ENCODE peak calls at places on chromosomes 11 and 22, in eight cellular contexts. H is brain microvascular endothelial cell, M is gastrocnemius medialis, E is cardiac muscle cell, Q is hepatocyte, K is HCT116, T is adrenal gland, O is upper lobe of right lung. N is an unnamed sample.

GRCh38 chr11:46387919-46388618 is 3.5 kb downstream of the CHRM4 start:
- DNase-seq in E (peak; percentile 45), H (no peak), O (no peak), K (no peak), T (no peak), M (no peak), Q (no peak), N (no peak)

GRCh38 chr11:94754819-94755218 is 13.3 kb upstream of the AMOTL1 start:
- DNase-seq in Q (no peak), O (no peak), E (no peak), T (no peak), H (no peak), K (no peak), M (no peak), N (no peak)

GRCh38 chr11:94866936-94867795 is 99.0 kb downstream of the AMOTL1 start:
- DNase-seq in H (no peak), E (no peak), K (no peak), M (no peak), Q (no peak), O (no peak), T (no peak), N (no peak)

GRCh38 chr11:11998091-11998781 is 10.2 kb downstream of the DKK3 start:
- DNase-seq in M (no peak), O (no peak), T (peak; percentile 53), K (no peak), E (peak; percentile 86), Q (no peak), H (peak; percentile 83), N (no peak)

GRCh38 chr11:129280027-129280811 is 88.1 kb upstream of the ARHGAP32 start:
- DNase-seq in M (no peak), O (no peak), E (peak; percentile 40), Q (no peak), K (no peak), T (peak; percentile 22), H (no peak), N (no peak)

GRCh38 chr11:112662554-112662953 is 298.7 kb upstream of the NCAM1 start:
- DNase-seq in T (no peak), E (no peak), O (no peak), K (no peak), Q (no peak), M (no peak), H (no peak), N (no peak)

GRCh38 chr11:37972691-37973090 is 1374.7 kb upstream of the RAG2 start:
- DNase-seq in E (peak; percentile 82), M (no peak), O (no peak), H (no peak), Q (no peak), T (no peak), K (no peak), N (no peak)

GRCh38 chr11:17805873-17806272 is 71.3 kb downstream of the KCNC1 start:
- DNase-seq in E (no peak), T (no peak), M (peak; percentile 24), Q (no peak), H (no peak), K (no peak), O (no peak), N (no peak)

GRCh38 chr11:130671801-130672700 is 223.6 kb downstream of the ADAMTS15 start:
- DNase-seq in T (no peak), K (no peak), M (peak; percentile 16), Q (peak; percentile 88), H (peak; percentile 88), O (no peak), E (peak; percentile 91), N (peak; percentile 2)

GRCh38 chr11:2134022-2135010 is 4.9 kb downstream of the IGF2 start:
- DNase-seq in Q (no peak), O (no peak), T (no peak), M (no peak), K (no peak), E (no peak), H (no peak), N (no peak)

GRCh38 chr11:110704210-110704864 is 7.9 kb downstream of the ARHGAP20 start:
- DNase-seq in H (no peak), Q (no peak), K (no peak), E (no peak), T (no peak), O (no peak), M (no peak), N (no peak)
- H3K27ac ChIP-seq in H (no peak overlapping the region), Q (no peak overlapping the region), K (no peak overlapping the region), E (no peak overlapping the region), T (no peak overlapping the region), O (no peak overlapping the region), M (peak overlapping the region; percentile 30), N (no peak overlapping the region)

GRCh38 chr22:25405854-25406509 is 158.5 kb upstream of the GRK3 start:
- DNase-seq in H (no peak), K (no peak), Q (no peak), O (peak; percentile 26), E (no peak), M (no peak), T (no peak), N (no peak)
- H3K27ac ChIP-seq in H (no peak overlapping the region), K (peak overlapping the region; percentile 73), Q (peak overlapping the region; percentile 93), O (peak overlapping the region; percentile 84), E (no peak overlapping the region), M (peak overlapping the region; percentile 68), T (peak overlapping the region; percentile 94), N (no peak overlapping the region)

GRCh38 chr11:89667001-89667400 is 43.1 kb upstream of the TRIM77 start:
- DNase-seq in H (no peak), T (no peak), O (no peak), Q (no peak), K (no peak), E (no peak), M (no peak), N (no peak)
- H3K27ac ChIP-seq in H (no peak overlapping the region), T (no peak overlapping the region), O (no peak overlapping the region), Q (no peak overlapping the region), K (no peak overlapping the region), E (no peak overlapping the region), M (no peak overlapping the region), N (no peak overlapping the region)

GRCh38 chr22:48943567-48944432 is 883.9 kb downstream of the BRD1 start:
- DNase-seq in E (no peak), H (no peak), Q (peak; percentile 80), M (no peak), K (no peak), T (no peak), O (peak; percentile 60), N (peak; percentile 33)
- H3K27ac ChIP-seq in E (no peak overlapping the region), H (no peak overlapping the region), Q (peak overlapping the region; percentile 76), M (no peak overlapping the region), K (no peak overlapping the region), T (no peak overlapping the region), O (no peak overlapping the region), N (peak overlapping the region; percentile 71)

DNA sequence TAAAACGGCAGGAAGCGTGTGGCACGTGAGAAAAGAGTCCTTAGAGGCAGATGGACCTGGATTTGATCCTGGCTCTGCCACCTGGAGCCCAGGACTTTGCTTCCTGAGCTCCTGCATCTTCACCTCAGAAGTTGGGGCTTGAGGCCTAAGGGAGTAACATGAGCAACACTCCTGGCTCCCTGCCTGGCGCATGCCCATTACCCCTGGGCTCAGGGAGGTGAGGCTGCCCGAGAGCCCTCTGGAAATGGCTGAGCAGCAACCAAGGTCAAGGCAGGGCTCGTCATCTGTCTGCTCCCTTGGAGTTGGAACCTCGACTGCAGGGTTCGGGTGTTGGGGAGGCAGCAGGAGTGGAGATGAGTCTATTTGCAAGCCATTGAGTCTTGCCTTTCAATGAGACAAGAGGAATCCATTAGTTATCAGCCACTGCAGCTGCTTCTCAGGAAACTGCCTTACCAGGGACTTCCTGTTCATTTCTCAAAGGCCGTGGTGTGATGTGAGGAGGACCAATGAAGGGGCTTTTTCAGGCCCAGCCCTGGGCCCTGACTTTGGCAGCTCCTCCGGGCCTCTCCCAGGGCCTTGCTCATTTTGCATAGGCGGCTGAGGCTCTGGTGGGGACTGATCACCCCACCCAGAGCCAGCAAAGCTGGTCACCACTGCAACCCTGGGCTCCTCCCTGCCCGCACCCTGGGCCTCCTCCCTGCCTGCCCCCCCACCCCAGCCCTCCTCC is 6.3 kb downstream of the FADS2 start:
- DNase-seq in M (no peak), E (peak; percentile 92), K (no peak), H (peak; percentile 64), O (no peak), Q (peak; percentile 43), T (peak; percentile 94), N (no peak)
- H3K27ac ChIP-seq in M (peak overlapping the region; percentile 64), E (peak overlapping the region; percentile 81), K (no peak overlapping the region), H (peak overlapping the region; percentile 68), O (peak overlapping the region; percentile 68), Q (peak overlapping the region; percentile 85), T (peak overlapping the region; percentile 96), N (peak overlapping the region; percentile 64)

GRCh38 chr11:890794-891600 is 19.6 kb downstream of the CHID1 start:
- DNase-seq in T (no peak), K (no peak), H (no peak), E (no peak), M (no peak), Q (no peak), O (no peak), N (no peak)
- H3K27ac ChIP-seq in T (no peak overlapping the region), K (no peak overlapping the region), H (no peak overlapping the region), E (no peak overlapping the region), M (no peak overlapping the region), Q (peak overlapping the region; percentile 16), O (no peak overlapping the region), N (no peak overlapping the region)

GRCh38 chr22:37659066-37659896 is 758 bp downstream of the PDXP start:
- DNase-seq in K (no peak), M (no peak), O (no peak), T (no peak), Q (peak; percentile 77), E (no peak), H (no peak), N (no peak)

GRCh38 chr22:37660709-37661045 is 2.2 kb downstream of the PDXP start:
- DNase-seq in T (no peak), O (no peak), K (no peak), Q (no peak), E (no peak), H (no peak), M (no peak), N (no peak)

GRCh38 chr22:37658133-37659065 is at the start of gene PDXP:
- DNase-seq in M (peak; percentile 100), O (peak; percentile 99), H (peak; percentile 100), T (peak; percentile 99), K (peak; percentile 100), Q (peak; percentile 99), E (peak; percentile 100), N (peak; percentile 88)

GRCh38 chr22:37661160-37661924 is 2.8 kb downstream of the PDXP start:
- DNase-seq in O (no peak), E (peak; percentile 62), H (peak; percentile 60), K (no peak), M (no peak), Q (peak; percentile 66), T (no peak), N (peak; percentile 35)

DNA sequence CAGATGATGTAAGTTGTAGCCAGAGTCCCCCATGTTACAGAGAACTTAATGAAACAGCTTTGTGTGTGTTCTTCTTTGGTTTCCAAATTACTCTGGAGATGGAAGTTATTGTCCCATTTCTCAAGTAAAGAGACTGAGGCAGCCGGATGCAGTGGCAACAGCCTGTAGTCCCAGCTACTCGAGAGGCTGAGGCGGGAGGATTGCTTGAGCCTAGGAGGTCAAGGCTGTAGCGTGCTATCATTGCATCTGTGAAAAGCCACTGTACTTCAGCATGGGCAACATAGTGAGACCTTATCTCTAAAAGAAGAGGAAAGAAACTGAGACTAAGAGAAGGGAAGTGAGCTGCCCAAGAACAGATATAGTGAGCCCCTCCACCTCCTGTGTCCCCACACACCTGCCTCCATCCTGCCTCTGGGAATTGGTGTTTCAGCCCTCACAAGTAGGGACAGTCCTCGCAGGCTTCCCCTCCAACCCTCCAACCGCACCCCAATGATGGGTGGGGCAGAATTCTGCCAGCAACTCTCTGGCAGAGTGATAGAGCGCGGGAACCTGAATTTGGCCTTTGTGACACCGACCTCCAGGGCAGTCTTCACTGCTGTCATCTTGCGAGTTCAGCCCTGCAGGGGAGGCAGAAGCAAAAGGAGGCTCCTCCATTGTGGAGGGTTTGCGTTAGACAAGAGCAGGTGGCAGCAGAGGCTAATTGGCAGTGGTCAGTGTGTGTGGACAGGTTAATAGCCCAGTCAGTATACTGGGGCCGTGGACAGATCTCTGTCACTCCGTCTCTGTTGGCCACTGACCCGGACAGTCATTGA is 1.6 kb downstream of the PDXP start:
- DNase-seq in H (no peak), E (no peak), Q (no peak), O (no peak), M (no peak), T (no peak), K (no peak), N (no peak)
- H3K27ac ChIP-seq in H (no peak overlapping the region), E (peak overlapping the region; percentile 78), Q (peak overlapping the region; percentile 82), O (no peak overlapping the region), M (peak overlapping the region; percentile 81), T (peak overlapping the region; percentile 89), K (no peak overlapping the region), N (no peak overlapping the region)

N was measured in caudate nucleus.